ENCODE peak calls at places on chromosomes 5 and 9, in six cellular contexts. One of them, this sample, is unnamed.

GRCh38 chr9:113578279-113578865 is 114.8 kb downstream of the RGS3 start:
- DNase-seq in A549: no peak
- DNase-seq in AG09309: no peak
- DNase-seq in RKO: no peak
- DNase-seq in cardiac muscle cell: no peak
- DNase-seq in myocyte: no peak
- DNase-seq in this sample: no peak

GRCh38 chr5:53067641-53068040 is 41.9 kb downstream of the MOCS2 start:
- DNase-seq in A549: no peak
- DNase-seq in AG09309: no peak
- DNase-seq in RKO: no peak
- DNase-seq in cardiac muscle cell: no peak
- DNase-seq in myocyte: no peak
- DNase-seq in this sample: peak; percentile 40

GRCh38 chr5:37553720-37554402 is 174.7 kb downstream of the WDR70 start:
- DNase-seq in A549: no peak
- DNase-seq in AG09309: peak; percentile 31
- DNase-seq in RKO: peak; percentile 15
- DNase-seq in cardiac muscle cell: no peak
- DNase-seq in myocyte: no peak
- DNase-seq in this sample: no peak

GRCh38 chr5:74240783-74241750 is 399.5 kb downstream of the ENC1 start:
- DNase-seq in A549: no peak
- DNase-seq in AG09309: peak; percentile 41
- DNase-seq in RKO: no peak
- DNase-seq in cardiac muscle cell: no peak
- DNase-seq in myocyte: no peak
- DNase-seq in this sample: no peak

GRCh38 chr5:60445427-60445826 is 254.5 kb downstream of the DEPDC1B start:
- DNase-seq in A549: no peak
- DNase-seq in AG09309: no peak
- DNase-seq in RKO: no peak
- DNase-seq in cardiac muscle cell: no peak
- DNase-seq in myocyte: no peak
- DNase-seq in this sample: no peak

GRCh38 chr9:83281306-83282255 is 218.6 kb upstream of the RASEF start:
- DNase-seq in A549: peak; percentile 18
- DNase-seq in AG09309: peak; percentile 46
- DNase-seq in RKO: peak; percentile 8
- DNase-seq in cardiac muscle cell: peak; percentile 32
- DNase-seq in myocyte: peak; percentile 93
- DNase-seq in this sample: peak; percentile 71

GRCh38 chr9:100595391-100596199 is 17.7 kb downstream of the CAVIN4 start:
- DNase-seq in A549: peak; percentile 42
- DNase-seq in AG09309: no peak
- DNase-seq in RKO: peak; percentile 74
- DNase-seq in cardiac muscle cell: peak; percentile 74
- DNase-seq in myocyte: peak; percentile 82
- DNase-seq in this sample: peak; percentile 57

GRCh38 chr5:94498199-94498598 is 120.2 kb downstream of the KIAA0825 start:
- DNase-seq in A549: no peak
- DNase-seq in AG09309: no peak
- DNase-seq in RKO: no peak
- DNase-seq in cardiac muscle cell: no peak
- DNase-seq in myocyte: no peak
- DNase-seq in this sample: no peak

GRCh38 chr5:68178579-68178978 is 37.0 kb upstream of the PIK3R1 start:
- DNase-seq in A549: peak; percentile 6
- DNase-seq in AG09309: no peak
- DNase-seq in RKO: no peak
- DNase-seq in cardiac muscle cell: no peak
- DNase-seq in myocyte: peak; percentile 17
- DNase-seq in this sample: peak; percentile 49

GRCh38 chr5:72093231-72093630 is 14.0 kb upstream of the MAP1B start:
- DNase-seq in A549: no peak
- DNase-seq in AG09309: no peak
- DNase-seq in RKO: peak; percentile 61
- DNase-seq in cardiac muscle cell: no peak
- DNase-seq in myocyte: no peak
- DNase-seq in this sample: peak; percentile 39

GRCh38 chr9:115461284-115461683 is 343.3 kb upstream of the TNC start:
- DNase-seq in A549: no peak
- DNase-seq in AG09309: no peak
- DNase-seq in RKO: no peak
- DNase-seq in cardiac muscle cell: no peak
- DNase-seq in myocyte: no peak
- DNase-seq in this sample: no peak

GRCh38 chr5:3352711-3353110 is 242.9 kb upstream of the IRX1 start:
- DNase-seq in A549: no peak
- DNase-seq in AG09309: no peak
- DNase-seq in RKO: no peak
- DNase-seq in cardiac muscle cell: no peak
- DNase-seq in myocyte: no peak
- DNase-seq in this sample: no peak

GRCh38 chr5:41414598-41414997 is 95.8 kb downstream of the PLCXD3 start:
- DNase-seq in A549: peak; percentile 46
- DNase-seq in AG09309: peak; percentile 77
- DNase-seq in RKO: peak; percentile 76
- DNase-seq in cardiac muscle cell: no peak
- DNase-seq in myocyte: peak; percentile 71
- DNase-seq in this sample: peak; percentile 91

GRCh38 chr5:89073045-89073444 is 190.1 kb upstream of the MEF2C start:
- DNase-seq in A549: no peak
- DNase-seq in AG09309: no peak
- DNase-seq in RKO: no peak
- DNase-seq in cardiac muscle cell: no peak
- DNase-seq in myocyte: peak; percentile 62
- DNase-seq in this sample: peak; percentile 27

GRCh38 chr5:35058395-35058794 is 10.6 kb upstream of the AGXT2 start:
- DNase-seq in A549: no peak
- DNase-seq in AG09309: no peak
- DNase-seq in RKO: no peak
- DNase-seq in cardiac muscle cell: no peak
- DNase-seq in myocyte: no peak
- DNase-seq in this sample: no peak

GRCh38 chr5:40655138-40655537 is 24.6 kb upstream of the PTGER4 start:
- DNase-seq in A549: no peak
- DNase-seq in AG09309: no peak
- DNase-seq in RKO: no peak
- DNase-seq in cardiac muscle cell: no peak
- DNase-seq in myocyte: no peak
- DNase-seq in this sample: no peak